ENCODE peak calls at places on chromosomes 11 and 22, in ten cellular contexts. I is fibroblast of lung, N is neuronal stem cell, V is HCT116, D is H9, M is DND-41, Y is GM23248, S is PC-3, B is IMR-90, R is endothelial cell of umbilical vein. L is an unnamed sample.

GRCh38 chr11:4118107-4118506 is 23.5 kb downstream of the RRM1 start:
- DNase-seq in V (no peak), M (no peak), B (peak), I (peak), S (no peak), D (no peak), R (peak), Y (peak), N (no peak), L (peak)

GRCh38 chr11:16669799-16670415 is 68.5 kb upstream of the C11orf58 start:
- DNase-seq in R (no peak), I (peak), B (peak), N (no peak), Y (no peak), S (peak), M (no peak), D (peak), V (peak), L (peak)

GRCh38 chr22:21628386-21629261 is 1.2 kb downstream of the YDJC start:
- DNase-seq in I (no peak), S (no peak), M (no peak), B (no peak), N (no peak), R (no peak), V (no peak), Y (no peak), D (no peak), L (no peak)

GRCh38 chr11:48104562-48104924 is 112.1 kb upstream of the OR4B1 start:
- DNase-seq in N (no peak), M (no peak), Y (no peak), I (no peak), D (no peak), B (no peak), V (no peak), S (no peak), R (no peak), L (no peak)

GRCh38 chr22:19876941-19877625 is 22.4 kb upstream of the GNB1L start:
- DNase-seq in D (no peak), R (no peak), V (no peak), B (no peak), Y (no peak), N (no peak), S (no peak), I (no peak), M (no peak), L (no peak)

GRCh38 chr22:20174785-20175596 is 24.1 kb upstream of the CCDC188 start:
- DNase-seq in I (no peak), S (no peak), V (no peak), R (no peak), D (no peak), Y (peak), N (no peak), B (peak), M (no peak), L (no peak)

GRCh38 chr22:41976070-41976901 is 7.0 kb downstream of the SEPTIN3 start:
- DNase-seq in D (no peak), N (no peak), R (no peak), Y (peak), B (no peak), I (no peak), M (peak), V (no peak), S (no peak), L (no peak)

GRCh38 chr11:68328374-68329091 is 16.1 kb downstream of the LRP5 start:
- DNase-seq in B (no peak), S (no peak), N (peak), D (peak), M (peak), R (peak), V (no peak), Y (no peak), I (no peak), L (no peak)

GRCh38 chr22:49727881-49728563 is 99.7 kb downstream of the BRD1 start:
- DNase-seq in Y (no peak), D (no peak), M (no peak), R (no peak), S (no peak), V (no peak), I (no peak), B (no peak), N (no peak), L (no peak)

GRCh38 chr22:46537221-46537945 is at the start of gene CELSR1:
- DNase-seq in B (peak), R (no peak), S (peak), M (no peak), D (peak), V (no peak), Y (peak), I (no peak), N (peak), L (peak)

GRCh38 chr11:66561178-66561974 is 7.0 kb downstream of the CTSF start:
- DNase-seq in I (no peak), V (no peak), M (no peak), B (no peak), N (no peak), D (no peak), S (no peak), Y (no peak), R (no peak), L (no peak)

GRCh38 chr11:62832346-62833234 is at the start of gene TEX54:
- DNase-seq in B (peak), D (no peak), V (no peak), N (no peak), M (no peak), I (no peak), S (no peak), R (no peak), Y (peak), L (no peak)

GRCh38 chr11:70760416-70761020 is 362.2 kb downstream of the CTTN start:
- DNase-seq in V (no peak), M (no peak), S (peak), N (no peak), Y (no peak), R (no peak), B (no peak), D (no peak), I (no peak), L (no peak)

GRCh38 chr22:23178512-23179254 is 1.6 kb upstream of the BCR start:
- DNase-seq in Y (peak), R (peak), I (peak), M (peak), B (peak), N (no peak), D (peak), V (peak), S (peak), L (no peak)

GRCh38 chr11:109015283-109015682 is 350.4 kb downstream of the DDX10 start:
- DNase-seq in R (peak), D (no peak), S (peak), Y (peak), N (no peak), M (no peak), I (peak), B (peak), V (no peak), L (peak)

GRCh38 chr22:36464715-36465231 is 16.7 kb downstream of the TXN2 start:
- DNase-seq in S (no peak), Y (no peak), M (no peak), B (no peak), I (no peak), R (no peak), D (no peak), N (no peak), V (no peak), L (no peak)

GRCh38 chr11:112584674-112585073 is 324.0 kb upstream of the PLET1 start:
- DNase-seq in V (no peak), R (no peak), Y (no peak), M (peak), I (no peak), N (no peak), B (no peak), D (peak), S (peak), L (no peak)

GRCh38 chr22:41816241-41816640 is 15.8 kb downstream of the CCDC134 start:
- DNase-seq in I (no peak), S (no peak), V (no peak), M (no peak), R (no peak), Y (no peak), N (no peak), B (no peak), D (no peak), L (no peak)

GRCh38 chr11:134126197-134126822 is 57.4 kb downstream of the JAM3 start:
- DNase-seq in V (no peak), D (peak), I (peak), R (peak), N (no peak), S (peak), B (peak), M (no peak), Y (peak), L (peak)

GRCh38 chr11:114260483-114260882 is 35.7 kb upstream of the NNMT start:
- DNase-seq in N (no peak), I (no peak), V (no peak), D (no peak), R (no peak), B (no peak), M (no peak), Y (no peak), S (no peak), L (no peak)

GRCh38 chr11:26219506-26220117 is 112.3 kb upstream of the ANO3 start:
- DNase-seq in B (peak), N (no peak), M (no peak), D (no peak), S (no peak), R (peak), Y (no peak), I (peak), V (no peak), L (no peak)

GRCh38 chr22:25368271-25368670 is 148.8 kb downstream of the CRYBB2 start:
- DNase-seq in B (peak), N (no peak), R (no peak), V (no peak), D (no peak), Y (peak), M (no peak), S (peak), I (peak), L (peak)

GRCh38 chr11:116895053-116895757 is 57.8 kb upstream of the APOA1 start:
- DNase-seq in Y (no peak), S (no peak), V (no peak), M (no peak), B (no peak), I (peak), D (peak), N (peak), R (peak), L (no peak)

GRCh38 chr11:119361056-119361787 is 14.7 kb upstream of the MFRP start:
- DNase-seq in D (peak), S (peak), M (no peak), B (peak), N (peak), I (peak), V (peak), Y (peak), R (no peak), L (peak)

GRCh38 chr11:21634491-21634890 is 558.4 kb upstream of the ANO5 start:
- DNase-seq in R (no peak), M (no peak), V (no peak), Y (no peak), I (no peak), D (no peak), S (no peak), B (no peak), N (no peak), L (no peak)

GRCh38 chr11:15227011-15227410 is 112.3 kb downstream of the INSC start:
- DNase-seq in I (no peak), V (no peak), S (no peak), M (no peak), D (no peak), N (no peak), Y (no peak), R (no peak), B (no peak), L (no peak)

GRCh38 chr11:8917157-8917820 is 6.3 kb downstream of the AKIP1 start:
- DNase-seq in B (peak), R (peak), I (peak), D (peak), Y (peak), M (no peak), S (peak), N (peak), V (no peak), L (peak)

GRCh38 chr11:14150878-14151277 is 188.4 kb downstream of the SPON1 start:
- DNase-seq in B (no peak), I (no peak), Y (no peak), N (no peak), R (no peak), D (no peak), M (no peak), S (no peak), V (no peak), L (no peak)

GRCh38 chr11:58675344-58676155 is 53.1 kb downstream of the CNTF start:
- DNase-seq in D (peak), N (peak), I (peak), M (peak), S (peak), R (peak), B (peak), Y (peak), V (peak), L (peak)

GRCh38 chr11:95585752-95586077 is 203.9 kb downstream of the FAM76B start:
- DNase-seq in I (no peak), B (no peak), S (no peak), D (no peak), N (no peak), V (no peak), M (no peak), R (no peak), Y (peak), L (no peak)

DNA sequence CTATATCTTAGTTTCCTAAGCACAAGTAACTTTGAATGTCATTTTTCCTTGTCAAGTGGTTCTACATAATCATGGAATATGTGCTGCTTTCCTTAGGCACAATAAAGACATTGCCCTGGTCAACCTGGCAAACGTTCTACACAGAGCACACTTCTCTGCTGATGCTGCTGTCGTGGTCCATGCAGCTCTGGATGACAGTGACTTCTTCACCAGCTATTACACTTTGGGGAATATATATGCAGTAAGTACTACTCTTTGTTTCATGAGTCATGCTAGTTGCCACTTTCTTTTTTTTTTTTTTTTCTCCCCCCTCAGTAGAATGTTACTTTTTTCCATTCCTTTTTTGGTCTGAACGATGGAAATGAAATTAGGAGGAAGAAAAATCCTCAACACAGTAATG is 38.5 kb downstream of the TTC17 start:
- DNase-seq in D (no peak), I (no peak), R (no peak), B (peak), S (no peak), M (no peak), V (no peak), N (no peak), Y (peak), L (no peak)
- H2AFZ ChIP-seq in D (no peak), I (no peak), R (no peak), B (no peak), S (no peak), M (no peak), V (no peak), N (no peak), Y (no peak), L (no peak)

DNA sequence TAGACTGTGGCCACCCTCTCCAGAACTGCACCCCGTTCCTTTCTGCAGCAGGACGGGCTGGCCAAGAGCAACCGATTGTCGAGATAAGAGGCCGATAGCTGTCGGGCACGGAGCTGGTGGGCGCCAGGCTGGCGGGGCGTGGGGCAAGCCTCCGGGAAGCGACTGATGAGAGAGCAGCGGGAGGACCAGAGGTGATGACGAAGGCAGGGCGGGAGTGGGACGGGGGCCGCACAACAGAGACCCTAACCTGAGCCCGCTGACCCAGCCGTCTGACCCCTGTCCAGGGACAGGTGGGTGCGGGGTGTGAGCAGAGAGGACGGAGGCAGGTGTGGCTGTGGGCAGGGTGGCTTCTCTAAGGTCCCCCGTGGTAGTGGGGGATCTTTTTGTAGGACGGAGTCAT is 7.3 kb upstream of the BRSK2 start:
- DNase-seq in D (peak), Y (no peak), M (no peak), N (no peak), S (no peak), V (no peak), B (no peak), R (no peak), I (no peak), L (no peak)
- H3K9ac ChIP-seq in D (no peak), Y (no peak), M (peak), N (peak), S (no peak), V (peak), B (no peak), R (no peak), I (no peak), L (peak)

DNA sequence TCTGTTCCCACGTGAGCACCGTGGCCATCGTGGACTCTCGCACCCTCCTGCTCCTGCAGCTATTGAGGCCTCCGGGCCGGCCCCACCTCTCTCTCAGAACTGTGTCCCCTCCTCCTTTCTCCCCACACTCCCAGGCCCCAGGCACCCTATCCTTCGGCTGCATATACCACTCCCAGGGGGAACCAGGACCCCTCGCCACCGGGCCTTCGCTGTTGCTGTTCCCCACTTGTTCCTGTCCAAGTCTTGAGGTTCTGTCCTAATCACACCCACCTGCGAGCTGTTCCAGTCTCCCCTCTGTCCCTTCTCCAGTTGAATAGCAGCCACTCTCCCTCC is 43.0 kb upstream of the CDON start:
- DNase-seq in Y (no peak), S (no peak), V (no peak), B (no peak), D (no peak), R (no peak), I (no peak), N (no peak), M (no peak), L (no peak)
- H2AFZ ChIP-seq in Y (no peak), S (no peak), V (no peak), B (no peak), D (no peak), R (no peak), I (no peak), N (no peak), M (no peak), L (no peak)

DNA sequence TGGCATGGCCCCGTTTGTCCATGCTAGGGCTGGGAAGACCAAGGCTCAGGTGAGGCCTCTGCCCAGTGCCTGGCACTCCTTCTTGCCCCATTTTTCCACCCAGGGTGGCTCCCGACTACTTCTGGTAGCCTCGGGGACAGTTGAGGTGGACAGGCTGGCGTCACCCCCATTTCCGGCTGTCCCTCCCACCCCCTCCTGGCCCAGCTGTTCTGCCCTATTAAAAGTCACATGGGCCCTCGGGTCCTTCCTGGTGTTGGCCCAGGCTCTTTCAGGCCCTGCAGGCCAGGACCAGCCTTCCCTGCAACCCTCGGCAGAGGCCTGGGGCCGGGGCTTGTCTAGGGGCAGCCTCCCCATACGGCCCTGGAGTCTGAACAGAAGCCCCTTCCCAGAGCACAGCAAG is 9.5 kb downstream of the CD81 start:
- DNase-seq in N (no peak), V (no peak), I (no peak), S (no peak), B (no peak), D (no peak), R (no peak), Y (no peak), M (no peak), L (no peak)
- H3K9ac ChIP-seq in N (peak), V (no peak), I (peak), S (no peak), B (no peak), D (no peak), R (no peak), Y (peak), M (no peak), L (peak)